ENCODE peak calls at places on chromosomes 13 and 19, in five cellular contexts. X, O, I, L and B are unnamed samples.

GRCh38 chr19:18894254-18895037 is 1.5 kb downstream of the CERS1 start:
- DNase-seq in O (no peak), L (no peak), I (peak), X (no peak), B (no peak)

GRCh38 chr13:67238277-67238859 is 8.2 kb upstream of the PCDH9 start:
- DNase-seq in I (no peak), O (peak), L (no peak), X (no peak), B (no peak)

GRCh38 chr13:59715591-59715990 is 448.1 kb downstream of the DIAPH3 start:
- DNase-seq in I (no peak), L (no peak), X (no peak), O (no peak), B (no peak)

GRCh38 chr13:23695711-23696512 is 125.7 kb downstream of the TNFRSF19 start:
- DNase-seq in L (no peak), X (no peak), O (no peak), I (no peak), B (peak)

GRCh38 chr13:98041081-98041820 is 87.8 kb downstream of the IPO5 start:
- DNase-seq in L (no peak), X (no peak), O (no peak), I (no peak), B (no peak)

GRCh38 chr19:51837145-51837544 is 42.2 kb downstream of the FPR3 start:
- DNase-seq in I (no peak), X (no peak), O (no peak), L (no peak), B (no peak)

GRCh38 chr19:11195169-11195568 is 2.2 kb downstream of the KANK2 start:
- DNase-seq in I (no peak), O (no peak), L (no peak), X (no peak), B (no peak)

GRCh38 chr19:50322931-50323781 is 6.0 kb downstream of the KCNC3 start:
- DNase-seq in X (peak), O (no peak), I (no peak), L (no peak), B (no peak)

GRCh38 chr19:14560776-14561108 is 11.1 kb downstream of the NDUFB7 start:
- DNase-seq in I (no peak), O (no peak), X (no peak), L (no peak), B (no peak)